ENCODE peak calls at places on chromosomes 2 and 18, in eight cellular contexts. G is adrenal gland; K is stimulated activated CD8-positive, alpha-beta memory T cell treated with anti-CD3 and anti-CD28 coated beads, Interleukin-4, amount 100 ng/mL, for 48 hours; M is AML-193; B is Panc1; H is foreskin melanocyte; S is astrocyte of the cerebellum; V is activated CD8-positive, alpha-beta memory T cell treated with anti-CD3 and anti-CD28 coated beads for 48 hours. J is an unnamed sample.

GRCh38 chr2:150477347-150477746 is 10.1 kb downstream of the RND3 start:
- DNase-seq in G (no peak), K (no peak), M (no peak), B (no peak), H (no peak), S (no peak), V (no peak), J (no peak)

GRCh38 chr2:233513953-233514655 is 52.5 kb downstream of the USP40 start:
- DNase-seq in G (no peak), K (no peak), M (no peak), B (no peak), H (no peak), S (no peak), V (no peak), J (no peak)

GRCh38 chr2:227921648-227922047 is 50.2 kb downstream of the DAW1 start:
- DNase-seq in G (no peak), K (no peak), M (no peak), B (no peak), H (no peak), S (no peak), V (no peak), J (no peak)

GRCh38 chr2:177599956-177600355 is 207.4 kb downstream of the AGPS start:
- DNase-seq in G (no peak), K (no peak), M (no peak), B (no peak), H (no peak), S (no peak), V (no peak), J (no peak)

GRCh38 chr2:7225848-7226247 is 308.6 kb downstream of the RNF144A start:
- DNase-seq in G (no peak), K (no peak), M (no peak), B (no peak), H (no peak), S (no peak), V (no peak), J (no peak)

GRCh38 chr18:36534154-36534688 is 236.7 kb downstream of the FHOD3 start:
- DNase-seq in G (no peak), K (no peak), M (no peak), B (no peak), H (no peak), S (peak; percentile 15), V (no peak), J (no peak)

GRCh38 chr2:144508162-144508765 is 11.7 kb downstream of the ZEB2 start:
- DNase-seq in G (no peak), K (no peak), M (peak; percentile 33), B (no peak), H (peak; percentile 76), S (no peak), V (no peak), J (no peak)

GRCh38 chr2:98701230-98701629 is 29.7 kb downstream of the MGAT4A start:
- DNase-seq in G (no peak), K (no peak), M (no peak), B (no peak), H (no peak), S (no peak), V (no peak), J (no peak)

GRCh38 chr18:3246636-3247242 is 862 bp upstream of the MYL12A start:
- DNase-seq in G (peak; percentile 49), K (peak; percentile 55), M (no peak), B (no peak), H (no peak), S (no peak), V (no peak), J (no peak)

GRCh38 chr18:36265035-36265434 is 32.5 kb upstream of the FHOD3 start:
- DNase-seq in G (peak; percentile 36), K (no peak), M (no peak), B (no peak), H (no peak), S (no peak), V (no peak), J (no peak)

GRCh38 chr2:128008089-128008672 is 19.7 kb downstream of the SAP130 start:
- DNase-seq in G (no peak), K (no peak), M (no peak), B (no peak), H (no peak), S (no peak), V (no peak), J (no peak)

GRCh38 chr18:8752329-8752728 is 47.0 kb downstream of the MTCL1 start:
- DNase-seq in G (no peak), K (no peak), M (no peak), B (no peak), H (no peak), S (no peak), V (no peak), J (no peak)

GRCh38 chr18:62898359-62898758 is 183.0 kb downstream of the PHLPP1 start:
- DNase-seq in G (no peak), K (no peak), M (no peak), B (no peak), H (no peak), S (no peak), V (no peak), J (no peak)

GRCh38 chr2:128465246-128466170 is 146.8 kb upstream of the HS6ST1 start:
- DNase-seq in G (no peak), K (no peak), M (no peak), B (no peak), H (no peak), S (no peak), V (no peak), J (no peak)

J was measured in SK-N-DZ.